ENCODE peak calls at places on chromosomes 12 and 14, in five cellular contexts. D, P, G, X and A are unnamed samples.

GRCh38 chr12:112381421-112381897 is 772 bp downstream of the HECTD4 start:
- DNase-seq in D (peak; percentile 31), P (peak; percentile 56), G (no peak), X (no peak), A (no peak)

GRCh38 chr14:95482967-95483842 is 33.2 kb downstream of the SYNE3 start:
- DNase-seq in D (peak; percentile 80), P (peak; percentile 70), G (peak; percentile 75), X (no peak), A (no peak)

GRCh38 chr12:120625557-120626419 is 14.6 kb upstream of the CABP1 start:
- DNase-seq in D (no peak), P (peak; percentile 43), G (no peak), X (peak; percentile 52), A (no peak)

GRCh38 chr12:56601503-56601902 is 28.6 kb downstream of the BAZ2A start:
- DNase-seq in D (no peak), P (peak; percentile 38), G (no peak), X (no peak), A (no peak)

GRCh38 chr12:29316772-29317171 is 64.2 kb downstream of the ERGIC2 start:
- DNase-seq in D (peak; percentile 52), P (no peak), G (peak; percentile 19), X (no peak), A (no peak)

GRCh38 chr14:23469906-23470403 is 452 bp downstream of the NGDN start:
- DNase-seq in D (no peak), P (no peak), G (no peak), X (no peak), A (no peak)

GRCh38 chr14:103072595-103073366 is 11.2 kb upstream of the LBHD2 start:
- DNase-seq in D (no peak), P (peak; percentile 96), G (peak; percentile 89), X (no peak), A (no peak)

GRCh38 chr12:96044017-96044985 is 8.9 kb upstream of the LTA4H start:
- DNase-seq in D (peak; percentile 43), P (no peak), G (no peak), X (no peak), A (no peak)

GRCh38 chr14:103693514-103693913 is 21.7 kb downstream of the XRCC3 start:
- DNase-seq in D (peak; percentile 64), P (no peak), G (peak; percentile 40), X (peak; percentile 22), A (no peak)

GRCh38 chr12:95882080-95882479 is 23.3 kb downstream of the SNRPF start:
- DNase-seq in D (peak; percentile 4), P (no peak), G (no peak), X (no peak), A (no peak)

GRCh38 chr14:63757211-63757610 is 29.3 kb upstream of the SGPP1 start:
- DNase-seq in D (no peak), P (no peak), G (no peak), X (no peak), A (no peak)

GRCh38 chr12:52687527-52688385 is 7.5 kb upstream of the KRT1 start:
- DNase-seq in D (peak; percentile 78), P (no peak), G (peak; percentile 24), X (no peak), A (no peak)

GRCh38 chr12:95739561-95740313 is 50.8 kb downstream of the NTN4 start:
- DNase-seq in D (no peak), P (no peak), G (no peak), X (no peak), A (no peak)

GRCh38 chr14:85454183-85454813 is 75.6 kb upstream of the FLRT2 start:
- DNase-seq in D (no peak), P (no peak), G (no peak), X (no peak), A (no peak)

GRCh38 chr14:104359301-104359968 is 220.1 kb upstream of the C14orf180 start:
- DNase-seq in D (no peak), P (no peak), G (no peak), X (no peak), A (no peak)

GRCh38 chr12:104177663-104178501 is 37.7 kb upstream of the TXNRD1 start:
- DNase-seq in D (peak; percentile 88), P (peak; percentile 87), G (peak; percentile 75), X (no peak), A (peak; percentile 49)

GRCh38 chr12:104049278-104050257 is at the start of gene GLT8D2:
- DNase-seq in D (peak; percentile 57), P (no peak), G (peak; percentile 33), X (no peak), A (no peak)

GRCh38 chr14:78302841-78303240 is 132.7 kb downstream of the NRXN3 start:
- DNase-seq in D (no peak), P (no peak), G (no peak), X (no peak), A (no peak)

GRCh38 chr12:23221066-23221465 is 596.1 kb downstream of the ETNK1 start:
- DNase-seq in D (peak; percentile 5), P (peak; percentile 33), G (no peak), X (no peak), A (peak; percentile 55)

GRCh38 chr12:19130224-19131019 is 889 bp downstream of the PLEKHA5 start:
- DNase-seq in D (peak; percentile 39), P (peak; percentile 51), G (peak; percentile 16), X (peak; percentile 55), A (peak; percentile 14)

GRCh38 chr12:106733660-106734059 is 40.8 kb upstream of the RIC8B start:
- DNase-seq in D (no peak), P (peak; percentile 23), G (no peak), X (no peak), A (no peak)

GRCh38 chr14:32933623-32933942 is 5.1 kb upstream of the NPAS3 start:
- DNase-seq in D (no peak), P (no peak), G (no peak), X (no peak), A (no peak)

GRCh38 chr14:54175298-54175942 is 218.8 kb upstream of the BMP4 start:
- DNase-seq in D (peak; percentile 65), P (peak; percentile 73), G (peak; percentile 70), X (no peak), A (peak; percentile 86)

GRCh38 chr12:118436986-118437385 is 60.6 kb downstream of the SUDS3 start:
- DNase-seq in D (no peak), P (no peak), G (no peak), X (no peak), A (no peak)

GRCh38 chr12:55188974-55189556 is 31.8 kb upstream of the OR10A7 start:
- DNase-seq in D (peak; percentile 55), P (peak; percentile 86), G (peak; percentile 71), X (no peak), A (peak; percentile 79)

GRCh38 chr12:111327474-111327873 is 41.4 kb downstream of the PHETA1 start:
- DNase-seq in D (no peak), P (no peak), G (no peak), X (no peak), A (no peak)

GRCh38 chr14:19906665-19907064 is 13.7 kb upstream of the OR4K5 start:
- DNase-seq in D (no peak), P (no peak), G (no peak), X (no peak), A (no peak)

GRCh38 chr12:56188786-56189335 is 422 bp downstream of the SMARCC2 start:
- DNase-seq in D (no peak), P (no peak), G (no peak), X (peak; percentile 67), A (no peak)

GRCh38 chr12:91139981-91140659 is 28.8 kb upstream of the LUM start:
- DNase-seq in D (peak; percentile 47), P (no peak), G (no peak), X (no peak), A (no peak)

GRCh38 chr12:53122961-53123468 is 19.7 kb downstream of the SOAT2 start:
- DNase-seq in D (no peak), P (no peak), G (no peak), X (no peak), A (no peak)

GRCh38 chr12:54560374-54560858 is 11.0 kb downstream of the PDE1B start:
- DNase-seq in D (peak; percentile 9), P (peak; percentile 81), G (peak; percentile 91), X (peak; percentile 85), A (peak; percentile 57)